ENCODE peak calls at places on chromosomes 13 and 19, in five cellular contexts. One of them, this sample, is unnamed.

GRCh38 chr13:47184311-47184710 is 287.5 kb upstream of the HTR2A start:
- DNase-seq in GM20000: no peak
- DNase-seq in GDM1: no peak
- DNase-seq in CD8-positive, alpha-beta memory T cell: no peak
- DNase-seq in mucosa of descending colon: no peak
- DNase-seq in this sample: no peak

GRCh38 chr19:34474233-34474989 is 7.1 kb upstream of the WTIP start:
- DNase-seq in GM20000: no peak
- DNase-seq in GDM1: no peak
- DNase-seq in CD8-positive, alpha-beta memory T cell: no peak
- DNase-seq in mucosa of descending colon: no peak
- DNase-seq in this sample: no peak

GRCh38 chr13:30567072-30567471 is 50.6 kb upstream of the USPL1 start:
- DNase-seq in GM20000: no peak
- DNase-seq in GDM1: no peak
- DNase-seq in CD8-positive, alpha-beta memory T cell: no peak
- DNase-seq in mucosa of descending colon: no peak
- DNase-seq in this sample: no peak

GRCh38 chr19:39970424-39970673 is 616 bp upstream of the PSMC4 start:
- DNase-seq in GM20000: no peak
- DNase-seq in GDM1: no peak
- DNase-seq in CD8-positive, alpha-beta memory T cell: no peak
- DNase-seq in mucosa of descending colon: no peak
- DNase-seq in this sample: no peak

GRCh38 chr13:94028234-94029145 is 451.0 kb downstream of the DCT start:
- DNase-seq in GM20000: no peak
- DNase-seq in GDM1: no peak
- DNase-seq in CD8-positive, alpha-beta memory T cell: no peak
- DNase-seq in mucosa of descending colon: no peak
- DNase-seq in this sample: no peak

GRCh38 chr13:50474094-50474654 is 369.3 kb downstream of the DLEU7 start:
- DNase-seq in GM20000: no peak
- DNase-seq in GDM1: no peak
- DNase-seq in CD8-positive, alpha-beta memory T cell: no peak
- DNase-seq in mucosa of descending colon: no peak
- DNase-seq in this sample: no peak

GRCh38 chr13:25249001-25249543 is 38.2 kb downstream of the MTMR6 start:
- DNase-seq in GM20000: peak; percentile 24
- DNase-seq in GDM1: no peak
- DNase-seq in CD8-positive, alpha-beta memory T cell: no peak
- DNase-seq in mucosa of descending colon: no peak
- DNase-seq in this sample: no peak

GRCh38 chr19:38544569-38545315 is 73.0 kb downstream of the MAP4K1 start:
- DNase-seq in GM20000: no peak
- DNase-seq in GDM1: no peak
- DNase-seq in CD8-positive, alpha-beta memory T cell: no peak
- DNase-seq in mucosa of descending colon: no peak
- DNase-seq in this sample: no peak

GRCh38 chr13:106899444-106899843 is 331.5 kb upstream of the ARGLU1 start:
- DNase-seq in GM20000: no peak
- DNase-seq in GDM1: no peak
- DNase-seq in CD8-positive, alpha-beta memory T cell: no peak
- DNase-seq in mucosa of descending colon: no peak
- DNase-seq in this sample: no peak

GRCh38 chr13:113860579-113861432 is 3.1 kb downstream of the GAS6 start:
- DNase-seq in GM20000: no peak
- DNase-seq in GDM1: no peak
- DNase-seq in CD8-positive, alpha-beta memory T cell: no peak
- DNase-seq in mucosa of descending colon: peak; percentile 88
- DNase-seq in this sample: no peak

GRCh38 chr13:113400621-113401451 is 36.9 kb upstream of the GRTP1 start:
- DNase-seq in GM20000: no peak
- DNase-seq in GDM1: no peak
- DNase-seq in CD8-positive, alpha-beta memory T cell: no peak
- DNase-seq in mucosa of descending colon: no peak
- DNase-seq in this sample: no peak

GRCh38 chr13:22243519-22244197 is 572.8 kb downstream of the FGF9 start:
- DNase-seq in GM20000: no peak
- DNase-seq in GDM1: no peak
- DNase-seq in CD8-positive, alpha-beta memory T cell: no peak
- DNase-seq in mucosa of descending colon: no peak
- DNase-seq in this sample: no peak

GRCh38 chr13:60019119-60019993 is 144.4 kb downstream of the DIAPH3 start:
- DNase-seq in GM20000: peak; percentile 14
- DNase-seq in GDM1: no peak
- DNase-seq in CD8-positive, alpha-beta memory T cell: no peak
- DNase-seq in mucosa of descending colon: no peak
- DNase-seq in this sample: no peak

GRCh38 chr19:29845576-29846176 is 33.9 kb downstream of the CCNE1 start:
- DNase-seq in GM20000: peak; percentile 29
- DNase-seq in GDM1: peak; percentile 26
- DNase-seq in CD8-positive, alpha-beta memory T cell: peak; percentile 12
- DNase-seq in mucosa of descending colon: peak; percentile 64
- DNase-seq in this sample: no peak

GRCh38 chr19:13764101-13764807 is at the start of gene MRI1:
- DNase-seq in GM20000: peak; percentile 96
- DNase-seq in GDM1: peak; percentile 70
- DNase-seq in CD8-positive, alpha-beta memory T cell: peak; percentile 51
- DNase-seq in mucosa of descending colon: peak; percentile 87
- DNase-seq in this sample: peak; percentile 56

GRCh38 chr13:37058801-37059135 is 720 bp downstream of the SUPT20H start:
- DNase-seq in GM20000: no peak
- DNase-seq in GDM1: peak; percentile 29
- DNase-seq in CD8-positive, alpha-beta memory T cell: peak; percentile 26
- DNase-seq in mucosa of descending colon: peak; percentile 29
- DNase-seq in this sample: no peak

GRCh38 chr19:11279505-11280236 is 16.3 kb upstream of the TSPAN16 start:
- DNase-seq in GM20000: peak; percentile 73
- DNase-seq in GDM1: peak; percentile 88
- DNase-seq in CD8-positive, alpha-beta memory T cell: no peak
- DNase-seq in mucosa of descending colon: no peak
- DNase-seq in this sample: peak; percentile 7

GRCh38 chr19:47702671-47703070 is 10.6 kb upstream of the EHD2 start:
- DNase-seq in GM20000: no peak
- DNase-seq in GDM1: no peak
- DNase-seq in CD8-positive, alpha-beta memory T cell: no peak
- DNase-seq in mucosa of descending colon: no peak
- DNase-seq in this sample: no peak

GRCh38 chr19:48873476-48874308 is 1.5 kb downstream of the PPP1R15A start:
- DNase-seq in GM20000: no peak
- DNase-seq in GDM1: no peak
- DNase-seq in CD8-positive, alpha-beta memory T cell: no peak
- DNase-seq in mucosa of descending colon: peak; percentile 34
- DNase-seq in this sample: no peak

GRCh38 chr13:44576396-44577235 is 486 bp upstream of the TSC22D1 start:
- DNase-seq in GM20000: peak; percentile 65
- DNase-seq in GDM1: peak; percentile 43
- DNase-seq in CD8-positive, alpha-beta memory T cell: peak; percentile 26
- DNase-seq in mucosa of descending colon: peak; percentile 63
- DNase-seq in this sample: peak; percentile 35

GRCh38 chr13:26198116-26198515 is 24.0 kb downstream of the RNF6 start:
- DNase-seq in GM20000: no peak
- DNase-seq in GDM1: no peak
- DNase-seq in CD8-positive, alpha-beta memory T cell: no peak
- DNase-seq in mucosa of descending colon: no peak
- DNase-seq in this sample: no peak

GRCh38 chr19:6678690-6679109 is 8.7 kb upstream of the TNFSF14 start:
- DNase-seq in GM20000: no peak
- DNase-seq in GDM1: no peak
- DNase-seq in CD8-positive, alpha-beta memory T cell: no peak
- DNase-seq in mucosa of descending colon: no peak
- DNase-seq in this sample: no peak

GRCh38 chr13:91710733-91711132 is 312.3 kb downstream of the GPC5 start:
- DNase-seq in GM20000: no peak
- DNase-seq in GDM1: no peak
- DNase-seq in CD8-positive, alpha-beta memory T cell: no peak
- DNase-seq in mucosa of descending colon: no peak
- DNase-seq in this sample: no peak

GRCh38 chr13:111623170-111623569 is 302.7 kb downstream of the TEX29 start:
- DNase-seq in GM20000: no peak
- DNase-seq in GDM1: no peak
- DNase-seq in CD8-positive, alpha-beta memory T cell: no peak
- DNase-seq in mucosa of descending colon: no peak
- DNase-seq in this sample: no peak

GRCh38 chr13:39538826-39539555 is 64.0 kb downstream of the LHFPL6 start:
- DNase-seq in GM20000: no peak
- DNase-seq in GDM1: no peak
- DNase-seq in CD8-positive, alpha-beta memory T cell: no peak
- DNase-seq in mucosa of descending colon: no peak
- DNase-seq in this sample: no peak

GRCh38 chr19:4388171-4389063 is 11.9 kb downstream of the SH3GL1 start:
- DNase-seq in GM20000: no peak
- DNase-seq in GDM1: no peak
- DNase-seq in CD8-positive, alpha-beta memory T cell: no peak
- DNase-seq in mucosa of descending colon: no peak
- DNase-seq in this sample: no peak

GRCh38 chr19:2113436-2114211 is 16.9 kb downstream of the IZUMO4 start:
- DNase-seq in GM20000: no peak
- DNase-seq in GDM1: no peak
- DNase-seq in CD8-positive, alpha-beta memory T cell: no peak
- DNase-seq in mucosa of descending colon: no peak
- DNase-seq in this sample: no peak

GRCh38 chr19:17035842-17036424 is 9.3 kb upstream of the CPAMD8 start:
- DNase-seq in GM20000: no peak
- DNase-seq in GDM1: peak; percentile 56
- DNase-seq in CD8-positive, alpha-beta memory T cell: no peak
- DNase-seq in mucosa of descending colon: no peak
- DNase-seq in this sample: no peak

GRCh38 chr19:5119297-5119998 is 150.5 kb downstream of the KDM4B start:
- DNase-seq in GM20000: no peak
- DNase-seq in GDM1: no peak
- DNase-seq in CD8-positive, alpha-beta memory T cell: no peak
- DNase-seq in mucosa of descending colon: no peak
- DNase-seq in this sample: no peak